ENCODE peak calls at places on chromosomes 6 and 20, in six cellular contexts. H, O, R, B, Q and T are unnamed samples.

GRCh38 chr6:4155848-4156466 is 20.6 kb upstream of the ECI2 start:
- DNase-seq in B (peak; percentile 78), H (peak; percentile 80), O (peak; percentile 84), R (peak; percentile 72), Q (peak; percentile 88), T (peak; percentile 94)

GRCh38 chr6:136173519-136174507 is 76.3 kb downstream of the MTFR2 start:
- DNase-seq in Q (peak; percentile 86), R (no peak), B (no peak), H (no peak), O (no peak), T (peak; percentile 1)

GRCh38 chr6:109672827-109673226 is 18.2 kb downstream of the AK9 start:
- DNase-seq in Q (no peak), R (no peak), B (no peak), H (no peak), O (no peak), T (no peak)

GRCh38 chr6:30555428-30556005 is 772 bp downstream of the GNL1 start:
- DNase-seq in R (peak; percentile 75), H (peak; percentile 46), B (peak; percentile 23), O (no peak), Q (peak; percentile 59), T (peak; percentile 30)

GRCh38 chr20:45368221-45368980 is 5.4 kb downstream of the SYS1 start:
- DNase-seq in B (no peak), R (no peak), H (no peak), O (peak; percentile 45), Q (no peak), T (peak; percentile 24)

GRCh38 chr20:1204547-1204946 is 1.3 kb downstream of the C20orf202 start:
- DNase-seq in Q (no peak), R (no peak), H (no peak), O (no peak), B (no peak), T (no peak)

GRCh38 chr20:51554538-51555165 is 12.1 kb upstream of the NFATC2 start:
- DNase-seq in B (peak; percentile 41), Q (peak; percentile 34), R (no peak), O (peak; percentile 42), H (no peak), T (no peak)

GRCh38 chr20:40962733-40963504 is 65.7 kb upstream of the TOP1 start:
- DNase-seq in O (peak; percentile 59), B (peak; percentile 56), H (peak; percentile 77), Q (peak; percentile 72), R (peak; percentile 78), T (peak; percentile 88)

GRCh38 chr6:14775528-14775927 is 470.3 kb upstream of the JARID2 start:
- DNase-seq in B (no peak), O (no peak), R (no peak), Q (no peak), H (no peak), T (no peak)

GRCh38 chr20:50193851-50194830 is 3.5 kb downstream of the CEBPB start:
- DNase-seq in Q (peak; percentile 48), B (peak; percentile 35), O (no peak), R (peak; percentile 76), H (no peak), T (peak; percentile 76)

GRCh38 chr6:87333033-87333432 is 4.0 kb upstream of the GJB7 start:
- DNase-seq in H (no peak), R (no peak), B (no peak), O (no peak), Q (no peak), T (no peak)

GRCh38 chr6:13907614-13908215 is 17.0 kb upstream of the RNF182 start:
- DNase-seq in H (no peak), O (no peak), R (no peak), B (no peak), Q (no peak), T (no peak)

GRCh38 chr6:156866181-156866862 is 89.1 kb downstream of the ARID1B start:
- DNase-seq in H (no peak), B (peak; percentile 26), O (no peak), Q (peak; percentile 28), R (no peak), T (no peak)

GRCh38 chr6:151616600-151616999 is 122.8 kb downstream of the CCDC170 start:
- DNase-seq in R (no peak), H (no peak), Q (no peak), B (no peak), O (no peak), T (no peak)

GRCh38 chr6:106918128-106918527 is 56.4 kb downstream of the CD24 start:
- DNase-seq in H (no peak), Q (no peak), B (no peak), O (no peak), R (no peak), T (no peak)

GRCh38 chr20:34045294-34045693 is 51.6 kb downstream of the RALY start:
- DNase-seq in R (peak; percentile 60), B (no peak), O (peak; percentile 45), Q (peak; percentile 82), H (peak; percentile 43), T (no peak)

GRCh38 chr6:83365931-83366330 is 64.9 kb downstream of the ME1 start:
- DNase-seq in B (no peak), R (no peak), H (no peak), Q (peak; percentile 74), O (peak; percentile 69), T (no peak)

GRCh38 chr20:38888059-38888831 is 38.0 kb upstream of the FAM83D start:
- DNase-seq in B (peak; percentile 28), Q (no peak), O (no peak), R (no peak), H (no peak), T (no peak)

DNA sequence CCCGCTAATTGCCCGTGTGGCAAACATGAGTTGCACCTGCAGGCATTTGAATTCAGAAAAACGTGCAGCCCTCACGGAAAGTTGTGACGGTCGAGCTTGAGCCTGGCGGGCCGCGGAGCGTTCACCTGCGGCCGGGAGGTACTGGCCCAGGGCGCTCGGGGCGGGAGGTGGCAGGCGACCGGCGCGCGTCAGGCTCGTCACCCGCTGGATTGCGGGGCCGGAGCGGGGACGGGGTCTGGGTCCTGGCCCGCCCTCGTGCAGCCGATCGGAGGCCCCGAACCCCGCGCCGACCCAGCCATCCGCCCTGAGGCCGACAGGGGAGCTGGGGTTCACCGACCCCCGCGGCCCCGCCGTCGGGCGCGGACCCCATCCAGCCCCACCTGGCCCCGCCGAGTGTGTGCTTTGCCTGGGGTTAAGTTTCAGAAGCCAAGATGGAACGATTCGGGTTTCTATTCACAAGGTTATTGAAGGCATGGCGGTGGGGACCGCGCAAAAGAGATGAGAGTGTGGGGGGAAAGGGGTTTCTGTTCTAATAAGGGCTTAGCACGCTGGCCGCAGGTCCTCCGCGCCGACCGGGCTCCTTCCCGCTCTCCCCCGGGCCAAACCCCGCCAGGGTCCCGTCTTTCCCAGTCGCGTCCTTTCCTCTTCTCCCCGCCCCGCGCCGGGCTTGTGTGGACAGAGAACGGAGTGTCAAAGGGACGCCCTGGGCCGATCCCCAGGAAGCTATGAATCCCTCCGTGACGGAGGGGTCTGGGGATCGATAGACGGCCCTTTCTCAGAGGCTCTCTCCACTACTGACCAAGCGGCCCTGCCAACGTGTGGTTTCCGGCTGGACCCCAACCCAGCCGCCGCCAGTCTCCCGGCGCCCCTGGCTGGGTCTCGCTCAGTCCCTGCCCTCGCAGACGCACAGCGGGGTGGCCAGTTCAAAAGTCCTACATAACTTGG is 1.6 kb upstream of the HEY2 start:
- DNase-seq in Q (peak; percentile 12), B (peak; percentile 48), R (peak; percentile 71), O (peak; percentile 32), H (peak; percentile 45), T (peak; percentile 95)
- H3K27ac ChIP-seq in Q (peak overlapping the region; percentile 92), B (no peak overlapping the region), R (peak overlapping the region; percentile 98), O (peak overlapping the region; percentile 86), H (peak overlapping the region; percentile 84), T (peak overlapping the region; percentile 53)

DNA sequence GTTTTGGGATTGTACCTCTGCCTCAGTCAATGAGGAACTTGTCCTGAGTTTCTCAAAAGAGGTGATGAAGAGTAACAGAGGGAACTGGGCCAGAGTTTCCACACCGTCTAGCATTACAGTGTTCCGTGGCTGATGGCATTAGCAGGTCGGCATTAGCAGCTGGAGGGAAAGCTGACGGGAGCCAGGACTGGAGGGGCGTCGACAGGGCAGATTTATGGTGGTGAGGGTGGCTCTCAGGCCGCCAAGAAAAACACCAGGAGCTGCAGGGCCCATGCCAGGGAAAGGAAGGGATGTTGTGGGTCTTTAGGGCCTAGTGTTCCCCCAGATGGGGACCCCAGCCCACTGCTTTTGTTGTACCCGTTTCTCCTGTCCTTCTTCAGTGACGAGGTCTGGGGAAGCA is 157.1 kb downstream of the TBXT start:
- DNase-seq in O (no peak), H (no peak), R (no peak), B (no peak), Q (no peak), T (no peak)
- H3K27ac ChIP-seq in O (no peak overlapping the region), H (no peak overlapping the region), R (no peak overlapping the region), B (no peak overlapping the region), Q (no peak overlapping the region), T (no peak overlapping the region)

GRCh38 chr6:155196891-155197290 is 66.9 kb upstream of the CLDN20 start:
- DNase-seq in R (no peak), Q (no peak), O (no peak), B (no peak), H (no peak), T (no peak)

GRCh38 chr6:155197947-155198346 is 65.9 kb upstream of the CLDN20 start:
- DNase-seq in H (no peak), B (no peak), R (no peak), Q (no peak), O (no peak), T (no peak)

GRCh38 chr6:155207223-155207622 is 56.6 kb upstream of the CLDN20 start:
- DNase-seq in H (no peak), O (no peak), Q (no peak), B (no peak), R (no peak), T (no peak)

GRCh38 chr6:155200012-155200411 is 63.8 kb upstream of the CLDN20 start:
- DNase-seq in B (no peak), O (no peak), R (no peak), H (no peak), Q (no peak), T (peak; percentile 64)

DNA sequence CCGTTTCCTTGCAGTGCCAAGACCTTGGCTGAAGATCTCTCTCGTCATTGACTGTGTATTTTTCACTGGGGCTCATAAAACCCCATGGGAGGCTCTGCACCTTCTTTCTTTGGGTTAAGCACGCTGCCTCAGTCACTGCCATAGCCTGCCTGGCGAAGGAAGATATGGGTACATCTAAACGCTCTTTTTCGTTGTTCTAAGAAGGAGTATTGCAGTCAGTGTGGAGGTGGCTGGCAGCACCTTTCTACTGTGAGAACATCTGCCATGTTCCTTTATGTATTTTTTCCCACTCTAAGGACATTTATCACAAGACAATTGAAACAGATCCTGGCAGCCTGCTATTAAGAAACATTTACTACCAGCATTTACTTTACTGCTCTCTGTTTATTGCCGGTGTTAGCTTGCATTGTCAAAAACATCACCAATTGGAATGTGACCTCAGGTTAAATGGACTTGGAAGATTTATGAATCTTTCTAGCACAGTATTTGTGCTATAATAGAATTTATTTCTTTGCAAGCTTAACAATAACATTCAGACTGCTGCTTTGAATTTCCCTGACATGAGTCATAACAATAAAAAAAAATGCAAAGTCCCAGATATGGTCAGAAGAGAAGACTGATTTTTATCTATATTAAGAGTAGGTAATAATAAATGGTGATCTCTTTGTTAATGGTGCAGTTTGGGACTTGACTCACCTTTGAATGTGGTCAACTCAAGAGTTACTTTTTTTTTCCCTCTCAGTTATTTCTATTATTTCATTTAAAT is 62.2 kb upstream of the CLDN20 start:
- DNase-seq in R (no peak), H (no peak), Q (no peak), O (peak; percentile 47), B (peak; percentile 84), T (peak; percentile 65)
- H3K27ac ChIP-seq in R (no peak overlapping the region), H (no peak overlapping the region), Q (no peak overlapping the region), O (peak overlapping the region; percentile 49), B (peak overlapping the region; percentile 19), T (no peak overlapping the region)

DNA sequence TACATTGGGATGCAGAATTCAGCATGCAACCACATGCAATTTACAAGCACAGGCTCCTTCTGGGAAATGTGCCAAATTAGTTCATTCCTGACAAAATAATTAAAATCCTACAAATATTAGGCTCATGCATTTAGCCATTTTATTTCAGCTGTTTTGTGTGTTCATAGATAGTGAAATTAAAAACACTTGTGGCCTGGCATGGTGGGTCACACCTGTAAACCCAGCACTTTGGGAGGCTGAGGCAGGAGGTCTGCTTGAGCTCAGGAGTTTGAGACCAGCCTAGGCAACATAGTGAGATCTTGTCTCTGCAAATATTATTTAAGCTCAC is 92.4 kb upstream of the SHLD1 start:
- DNase-seq in O (no peak), B (no peak), R (no peak), Q (no peak), H (no peak), T (no peak)
- H3K27ac ChIP-seq in O (peak overlapping the region; percentile 73), B (peak overlapping the region; percentile 75), R (peak overlapping the region; percentile 41), Q (peak overlapping the region; percentile 72), H (peak overlapping the region; percentile 82), T (no peak overlapping the region)